ENCODE peak calls at places on chromosomes 7 and 10, in eight cellular contexts. P, Q, D, R, Y, K, L and B are unnamed samples. For H3K4me1, the result is how much of the 10 kb centered on the place peaks cover.

GRCh38 chr10:120485946-120486345 is 28.9 kb downstream of the PLPP4 start:
- DNase-seq in P (no peak), Q (no peak), D (no peak), R (no peak), Y (no peak), K (no peak), L (no peak), B (no peak)

GRCh38 chr10:113980408-113981087 is 63.1 kb upstream of the ADRB1 start:
- DNase-seq in P (no peak), Q (no peak), D (no peak), R (no peak), Y (no peak), K (no peak), L (no peak), B (no peak)

GRCh38 chr7:40324889-40325288 is 190.1 kb downstream of the SUGCT start:
- DNase-seq in P (no peak), Q (no peak), D (peak), R (no peak), Y (no peak), K (no peak), L (no peak), B (no peak)

GRCh38 chr10:11573497-11573896 is 38.0 kb downstream of the USP6NL start:
- DNase-seq in P (no peak), Q (no peak), D (peak), R (no peak), Y (peak), K (no peak), L (no peak), B (no peak)

GRCh38 chr7:153886506-153887391 is 165.4 kb upstream of the DPP6 start:
- DNase-seq in P (no peak), Q (no peak), D (no peak), R (no peak), Y (no peak), K (no peak), L (peak), B (no peak)

GRCh38 chr10:97499561-97500296 is 1.0 kb downstream of the UBTD1 start:
- DNase-seq in P (peak), Q (peak), D (peak), R (peak), Y (peak), K (peak), L (peak), B (peak)

GRCh38 chr7:24425664-24426063 is 141.7 kb downstream of the NPY start:
- DNase-seq in P (no peak), Q (no peak), D (no peak), R (no peak), Y (no peak), K (no peak), L (no peak), B (no peak)

GRCh38 chr7:76332073-76332472 is 26.7 kb downstream of the YWHAG start:
- DNase-seq in P (no peak), Q (no peak), D (no peak), R (no peak), Y (no peak), K (no peak), L (no peak), B (no peak)

GRCh38 chr10:121822180-121822579 is 105.7 kb downstream of the ATE1 start:
- DNase-seq in P (no peak), Q (no peak), D (no peak), R (no peak), Y (no peak), K (no peak), L (no peak), B (no peak)

GRCh38 chr7:139095194-139095659 is 14.3 kb downstream of the ZC3HAV1 start:
- DNase-seq in P (no peak), Q (peak), D (no peak), R (no peak), Y (no peak), K (no peak), L (no peak), B (no peak)

GRCh38 chr7:100079024-100079560 is 2.4 kb downstream of the ZNF3 start:
- DNase-seq in P (no peak), Q (no peak), D (no peak), R (no peak), Y (no peak), K (no peak), L (no peak), B (no peak)

GRCh38 chr7:100085515-100085914 is 3.3 kb upstream of the COPS6 start:
- DNase-seq in P (no peak), Q (no peak), D (no peak), R (no peak), Y (no peak), K (no peak), L (no peak), B (no peak)

GRCh38 chr7:100080895-100081534 is 508 bp downstream of the ZNF3 start:
- DNase-seq in P (no peak), Q (no peak), D (peak), R (no peak), Y (peak), K (no peak), L (no peak), B (peak)

GRCh38 chr7:100081535-100082102 is at the start of gene ZNF3:
- DNase-seq in P (peak), Q (peak), D (peak), R (peak), Y (peak), K (peak), L (peak), B (peak)

DNA sequence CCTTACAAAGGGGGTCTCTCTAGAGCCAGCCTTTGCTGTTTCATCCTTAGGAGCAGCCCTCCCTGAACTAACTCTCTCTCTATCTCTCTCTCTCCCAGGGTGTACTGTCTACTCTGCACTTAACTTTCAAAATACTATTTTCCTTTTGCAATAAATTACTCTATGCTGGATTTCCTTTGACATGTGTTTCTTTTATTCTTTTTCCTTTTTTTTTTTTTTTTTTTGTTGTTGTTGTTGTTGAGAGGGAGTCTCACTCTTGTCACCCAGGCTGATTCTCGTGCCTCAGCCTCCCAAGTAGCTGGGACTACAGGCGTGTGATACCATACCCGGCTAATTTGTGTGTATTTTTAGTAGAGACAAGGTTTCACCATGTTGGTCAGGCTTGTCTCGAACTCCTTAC is 1.5 kb upstream of the ZNF3 start:
- DNase-seq in P (no peak), Q (no peak), D (no peak), R (no peak), Y (no peak), K (no peak), L (no peak), B (no peak)
- H3K4me3 ChIP-seq in P (peak), Q (no peak), D (no peak), R (no peak), Y (no peak), K (no peak), L (no peak), B (no peak)

GRCh38 chr10:112958275-112958995 is 8.4 kb downstream of the TCF7L2 start:
- DNase-seq in P (no peak), Q (no peak), D (no peak), R (no peak), Y (peak), K (no peak), L (no peak), B (no peak)
- H3K4me1 ChIP-seq in P (half or more), Q (under half), D (under half), R (half or more), Y (under half), K (under half), L (half or more), B (under half)

GRCh38 chr7:148932-149855 is 43.2 kb upstream of the FAM20C start:
- DNase-seq in P (peak), Q (peak), D (peak), R (peak), Y (peak), K (peak), L (peak), B (peak)
- H3K27ac ChIP-seq in P (peak), Q (peak), D (peak), R (peak), Y (peak), K (peak), L (peak), B (peak)

DNA sequence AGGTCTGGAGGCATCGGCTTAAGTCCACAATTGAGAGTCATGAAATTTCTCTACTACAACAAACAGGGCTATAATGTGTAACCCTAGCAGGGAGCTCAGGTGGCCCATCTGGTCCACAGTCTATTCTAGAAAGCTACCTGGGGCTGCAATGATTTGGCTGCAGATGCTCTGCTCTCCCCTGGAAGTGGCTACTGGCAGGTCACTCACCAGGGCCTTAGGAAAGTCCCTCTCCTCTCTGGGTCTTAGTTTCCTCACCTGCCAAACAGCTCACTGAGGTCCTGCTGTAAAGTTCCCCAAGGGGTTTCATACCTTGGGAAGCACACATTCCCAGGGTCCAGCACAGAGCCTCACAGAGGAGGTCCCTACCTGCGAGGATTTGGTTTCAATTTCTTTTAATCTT is 2.5 kb downstream of the IGFBP3 start:
- DNase-seq in P (no peak), Q (no peak), D (no peak), R (no peak), Y (no peak), K (no peak), L (no peak), B (no peak)
- H3K4me3 ChIP-seq in P (peak), Q (no peak), D (no peak), R (no peak), Y (no peak), K (no peak), L (no peak), B (peak)

GRCh38 chr7:12357508-12357907 is 46.2 kb downstream of the VWDE start:
- DNase-seq in P (no peak), Q (no peak), D (no peak), R (no peak), Y (no peak), K (no peak), L (no peak), B (no peak)
- H3K4me1 ChIP-seq in P (under half), Q (under half), D (under half), R (under half), Y (under half), K (under half), L (under half), B (under half)

GRCh38 chr7:45980973-45981372 is 59.9 kb upstream of the IGFBP3 start:
- DNase-seq in P (no peak), Q (no peak), D (no peak), R (no peak), Y (no peak), K (no peak), L (no peak), B (no peak)
- H3K27ac ChIP-seq in P (no peak), Q (no peak), D (no peak), R (no peak), Y (no peak), K (no peak), L (no peak), B (no peak)

GRCh38 chr10:22335204-22335956 is 9.9 kb upstream of the SPAG6 start:
- DNase-seq in P (no peak), Q (peak), D (peak), R (peak), Y (peak), K (peak), L (peak), B (peak)

GRCh38 chr10:22332116-22332692 is 11.3 kb downstream of the BMI1 start:
- DNase-seq in P (no peak), Q (no peak), D (no peak), R (no peak), Y (no peak), K (no peak), L (no peak), B (no peak)

GRCh38 chr10:22333667-22334282 is 11.5 kb upstream of the SPAG6 start:
- DNase-seq in P (no peak), Q (no peak), D (no peak), R (no peak), Y (no peak), K (no peak), L (no peak), B (no peak)

GRCh38 chr10:22333167-22333566 is 12.1 kb upstream of the SPAG6 start:
- DNase-seq in P (no peak), Q (no peak), D (no peak), R (no peak), Y (no peak), K (no peak), L (no peak), B (no peak)

GRCh38 chr10:22334414-22335203 is 10.7 kb upstream of the SPAG6 start:
- DNase-seq in P (no peak), Q (peak), D (no peak), R (no peak), Y (no peak), K (peak), L (no peak), B (no peak)
- H3K4me3 ChIP-seq in P (peak), Q (peak), D (no peak), R (peak), Y (peak), K (peak), L (peak), B (peak)